ENCODE peak calls at places on chromosomes 16 and 17, in six cellular contexts. B is BJ, V is progenitor cell of endocrine pancreas, O is B cell, W is fibroblast of the aortic adventitia, Z is heart right ventricle. T is an unnamed sample.

GRCh38 chr17:71084219-71084618 is 914.9 kb downstream of the KCNJ2 start:
- DNase-seq in Z (no peak), B (no peak), O (no peak), W (peak), V (no peak), T (no peak)

GRCh38 chr16:72996291-72997062 is 51.5 kb downstream of the ZFHX3 start:
- DNase-seq in W (no peak), O (no peak), V (no peak), B (no peak), Z (no peak), T (no peak)

GRCh38 chr16:3140603-3141427 is 6.0 kb downstream of the ZNF213 start:
- DNase-seq in Z (no peak), W (no peak), O (no peak), V (no peak), B (no peak), T (no peak)

GRCh38 chr17:32813021-32813420 is 63.9 kb downstream of the MYO1D start:
- DNase-seq in V (no peak), O (no peak), Z (no peak), B (no peak), W (no peak), T (no peak)

GRCh38 chr17:17411692-17412091 is 65.1 kb upstream of the MED9 start:
- DNase-seq in B (peak), W (no peak), O (no peak), V (no peak), Z (no peak), T (no peak)

GRCh38 chr17:70313031-70313430 is 143.7 kb downstream of the KCNJ2 start:
- DNase-seq in Z (no peak), B (no peak), O (no peak), W (no peak), V (no peak), T (no peak)

GRCh38 chr16:29909398-29909797 is 9.1 kb downstream of the ASPHD1 start:
- DNase-seq in W (no peak), V (no peak), Z (no peak), O (no peak), B (no peak), T (no peak)

GRCh38 chr16:88451586-88452484 is 1.2 kb upstream of the ZFPM1 start:
- DNase-seq in W (no peak), Z (no peak), B (no peak), V (no peak), O (no peak), T (no peak)

GRCh38 chr17:50115744-50116143 is 14.2 kb downstream of the SAMD14 start:
- DNase-seq in W (no peak), Z (no peak), O (no peak), B (no peak), V (no peak), T (no peak)

GRCh38 chr17:74337834-74338500 is 11.9 kb downstream of the KIF19 start:
- DNase-seq in B (no peak), O (no peak), W (no peak), Z (no peak), V (no peak), T (no peak)

DNA sequence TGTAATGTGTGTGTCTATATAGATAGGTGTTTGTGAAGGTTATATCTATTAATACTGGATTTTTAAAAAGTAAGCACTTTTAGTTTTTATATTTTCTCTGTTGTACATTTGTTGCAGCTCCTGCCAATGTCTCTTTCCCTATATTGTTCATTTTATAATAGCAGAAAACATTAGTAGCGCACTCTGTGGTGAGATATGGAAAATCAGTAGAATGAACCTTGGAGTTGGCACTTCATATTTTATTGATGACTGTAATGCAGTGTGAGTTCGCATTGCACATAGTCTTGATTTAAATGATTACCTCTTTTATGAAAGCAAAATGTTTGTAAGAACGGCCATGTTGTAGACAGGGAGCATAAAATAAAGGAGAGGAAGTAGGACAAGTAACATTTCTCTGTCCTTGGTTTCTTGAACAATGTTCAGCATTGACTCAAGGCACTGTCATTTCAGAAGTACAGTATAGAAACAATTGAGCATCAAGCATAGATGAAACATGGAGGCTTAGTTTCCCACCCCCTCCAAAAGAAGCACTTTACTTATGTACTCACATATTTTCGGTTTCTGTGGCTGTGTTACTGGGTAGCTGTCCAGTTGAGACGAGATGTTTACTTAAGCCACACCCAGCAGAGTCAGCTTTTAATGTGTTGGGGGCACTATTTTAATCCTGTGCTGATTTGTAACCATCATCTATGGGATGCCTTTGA is 74.0 kb downstream of the TANC2 start:
- DNase-seq in V (no peak), O (no peak), W (peak), Z (no peak), B (no peak), T (no peak)
- TF ChIP-seq CTCF in V (no peak), O (no peak), W (no peak), Z (no peak), B (no peak), T (no peak)

GRCh38 chr16:53773881-53774280 is 69.9 kb downstream of the FTO start:
- DNase-seq in O (no peak), Z (no peak), V (no peak), W (no peak), B (no peak), T (no peak)

GRCh38 chr16:53775106-53775820 is 71.3 kb downstream of the FTO start:
- DNase-seq in O (peak), W (no peak), Z (no peak), B (no peak), V (no peak), T (no peak)

GRCh38 chr16:53771655-53772497 is 67.9 kb downstream of the FTO start:
- DNase-seq in B (no peak), W (no peak), V (no peak), O (no peak), Z (no peak), T (no peak)

GRCh38 chr16:53775821-53776431 is 72.0 kb downstream of the FTO start:
- DNase-seq in B (peak), V (no peak), W (peak), O (no peak), Z (peak), T (no peak)

GRCh38 chr16:53773150-53773846 is 69.3 kb downstream of the FTO start:
- DNase-seq in W (peak), Z (peak), O (peak), B (no peak), V (no peak), T (no peak)
- TF ChIP-seq CTCF in W (peak), Z (peak), O (peak), B (peak), V (peak), T (peak)

GRCh38 chr17:28901866-28902818 is 737 bp downstream of the DHRS13 start:
- DNase-seq in Z (no peak), W (no peak), V (peak), O (no peak), B (no peak), T (no peak)

GRCh38 chr17:28906276-28907051 is 3.6 kb upstream of the DHRS13 start:
- DNase-seq in B (no peak), O (no peak), W (no peak), Z (no peak), V (no peak), T (no peak)

GRCh38 chr17:28904800-28905199 is 1.9 kb upstream of the DHRS13 start:
- DNase-seq in O (no peak), Z (no peak), B (no peak), W (no peak), V (no peak), T (no peak)

GRCh38 chr17:28900986-28901726 is 1.7 kb downstream of the DHRS13 start:
- DNase-seq in O (no peak), Z (no peak), B (no peak), V (no peak), W (no peak), T (no peak)

GRCh38 chr17:28902819-28903545 is at the start of gene DHRS13:
- DNase-seq in V (peak), Z (peak), B (peak), W (peak), O (peak), T (peak)
- TF ChIP-seq CTCF in V (peak), Z (peak), B (peak), W (peak), O (peak), T (peak)

DNA sequence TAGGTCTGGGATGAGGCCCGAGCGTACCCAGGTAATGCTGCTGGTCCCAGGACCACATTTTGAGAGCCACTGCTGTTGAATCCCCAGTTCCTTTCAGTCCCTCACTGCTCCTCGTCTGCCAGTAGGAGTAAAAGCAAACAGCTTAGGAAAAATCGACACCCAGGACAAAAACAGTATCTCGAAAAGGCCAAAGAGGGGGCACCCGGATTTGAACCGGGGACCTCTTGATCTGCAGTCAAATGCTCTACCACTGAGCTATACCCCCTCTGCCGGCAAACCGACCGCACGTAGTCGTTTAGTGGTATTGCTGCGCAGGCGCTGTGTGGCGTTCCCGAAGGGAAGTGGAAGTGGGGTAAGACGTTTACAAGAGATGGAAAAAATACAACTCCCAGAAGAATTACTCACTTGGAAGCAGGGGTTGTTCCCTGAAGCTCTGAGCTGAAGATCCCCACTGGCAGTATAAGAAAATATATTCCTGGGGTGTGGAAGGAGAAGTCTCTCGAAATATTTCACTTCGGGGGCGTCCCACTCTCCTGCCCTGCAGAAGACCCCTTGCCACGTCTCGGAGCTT is 2.2 kb upstream of the PLXDC1 start:
- DNase-seq in Z (peak), O (peak), V (peak), B (peak), W (peak), T (peak)
- TF ChIP-seq CTCF in Z (no peak), O (no peak), V (no peak), B (peak), W (peak), T (no peak)

DNA sequence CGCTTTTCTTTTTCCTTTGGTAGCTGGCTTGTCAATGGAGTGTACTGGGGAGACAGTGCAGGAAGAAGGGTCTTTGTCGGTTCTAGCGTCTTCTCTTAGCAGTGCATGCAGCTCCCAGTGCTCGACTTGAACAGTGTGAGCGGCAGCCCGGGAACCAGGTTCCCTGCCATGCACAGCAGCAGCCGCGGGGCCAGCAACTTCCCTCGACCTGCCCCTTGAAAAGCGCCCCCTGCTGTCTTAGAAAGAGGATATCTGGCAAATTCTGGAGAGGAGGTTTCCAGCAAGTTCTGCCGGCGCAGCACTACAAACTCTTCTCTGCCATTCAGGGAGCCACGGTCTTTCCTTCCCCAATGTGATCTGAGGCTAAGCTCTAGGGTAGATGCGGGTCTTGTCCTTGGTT is 451.5 kb downstream of the PMP22 start:
- DNase-seq in V (no peak), W (peak), Z (no peak), B (no peak), O (peak), T (peak)
- TF ChIP-seq CTCF in V (peak), W (peak), Z (peak), B (no peak), O (peak), T (peak)

DNA sequence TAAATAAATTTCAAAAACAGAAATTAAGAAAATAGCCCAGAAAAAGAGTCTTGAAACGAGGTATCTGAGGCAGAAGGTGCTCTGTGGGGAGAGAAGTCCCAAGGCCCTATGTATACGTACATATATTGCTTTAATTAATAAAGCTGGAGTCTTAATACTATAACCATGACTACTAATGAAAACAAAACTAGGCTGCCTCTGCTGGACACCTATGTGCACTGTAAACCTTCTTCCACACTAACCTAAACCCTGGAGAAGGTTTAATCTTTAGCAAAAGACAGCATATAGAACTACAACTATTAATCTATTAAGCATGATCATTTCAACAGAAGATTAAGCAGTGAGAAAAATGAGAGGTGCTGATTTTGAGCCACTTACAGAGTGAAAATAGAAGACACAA is 153.9 kb upstream of the C17orf78 start:
- DNase-seq in V (no peak), B (no peak), O (no peak), W (no peak), Z (no peak), T (no peak)
- TF ChIP-seq CTCF in V (no peak), B (peak), O (no peak), W (no peak), Z (no peak), T (no peak)